ENCODE peak calls at places on chromosome X, in five cellular contexts. One of them, this sample, is unnamed.
A peak's percentile ranks its signal among the peaks of the same experiment; 100 is the strongest.

GRCh38 chrX:153974726-153975286 is 2.3 kb downstream of the TMEM187 start:
- DNase-seq in stimulated activated effector memory CD8-positive, alpha-beta T cell treated with anti-CD3 and anti-CD28 coated beads, Interleukin-12 subunit alpha, Interleukin-12 subunit beta, amount 100 ng/mL, for 72 hours: no peak
- DNase-seq in NCI-H82: no peak
- DNase-seq in hepatic stellate cell: no peak
- DNase-seq in A172: no peak
- DNase-seq in this sample: no peak

GRCh38 chrX:122868626-122869025 is 315.5 kb upstream of the GRIA3 start:
- DNase-seq in stimulated activated effector memory CD8-positive, alpha-beta T cell treated with anti-CD3 and anti-CD28 coated beads, Interleukin-12 subunit alpha, Interleukin-12 subunit beta, amount 100 ng/mL, for 72 hours: no peak
- DNase-seq in NCI-H82: no peak
- DNase-seq in hepatic stellate cell: no peak
- DNase-seq in A172: no peak
- DNase-seq in this sample: no peak

GRCh38 chrX:155966876-155967275 is 30.6 kb upstream of the IL9R start:
- DNase-seq in stimulated activated effector memory CD8-positive, alpha-beta T cell treated with anti-CD3 and anti-CD28 coated beads, Interleukin-12 subunit alpha, Interleukin-12 subunit beta, amount 100 ng/mL, for 72 hours: no peak
- DNase-seq in NCI-H82: peak; percentile 84
- DNase-seq in hepatic stellate cell: no peak
- DNase-seq in A172: peak; percentile 38
- DNase-seq in this sample: no peak

GRCh38 chrX:69028006-69028760 is 137.1 kb downstream of the PJA1 start:
- DNase-seq in stimulated activated effector memory CD8-positive, alpha-beta T cell treated with anti-CD3 and anti-CD28 coated beads, Interleukin-12 subunit alpha, Interleukin-12 subunit beta, amount 100 ng/mL, for 72 hours: no peak
- DNase-seq in NCI-H82: no peak
- DNase-seq in hepatic stellate cell: no peak
- DNase-seq in A172: no peak
- DNase-seq in this sample: peak; percentile 17

GRCh38 chrX:150482537-150483217 is 85.7 kb upstream of the MTM1 start:
- DNase-seq in stimulated activated effector memory CD8-positive, alpha-beta T cell treated with anti-CD3 and anti-CD28 coated beads, Interleukin-12 subunit alpha, Interleukin-12 subunit beta, amount 100 ng/mL, for 72 hours: no peak
- DNase-seq in NCI-H82: no peak
- DNase-seq in hepatic stellate cell: no peak
- DNase-seq in A172: peak; percentile 85
- DNase-seq in this sample: no peak

GRCh38 chrX:115311666-115312065 is 22.2 kb downstream of the LUZP4 start:
- DNase-seq in stimulated activated effector memory CD8-positive, alpha-beta T cell treated with anti-CD3 and anti-CD28 coated beads, Interleukin-12 subunit alpha, Interleukin-12 subunit beta, amount 100 ng/mL, for 72 hours: no peak
- DNase-seq in NCI-H82: no peak
- DNase-seq in hepatic stellate cell: no peak
- DNase-seq in A172: no peak
- DNase-seq in this sample: no peak

GRCh38 chrX:151981129-151981528 is 6.7 kb upstream of the GABRE start:
- DNase-seq in stimulated activated effector memory CD8-positive, alpha-beta T cell treated with anti-CD3 and anti-CD28 coated beads, Interleukin-12 subunit alpha, Interleukin-12 subunit beta, amount 100 ng/mL, for 72 hours: no peak
- DNase-seq in NCI-H82: peak; percentile 12
- DNase-seq in hepatic stellate cell: no peak
- DNase-seq in A172: no peak
- DNase-seq in this sample: no peak

GRCh38 chrX:107677501-107677901 is 49.2 kb downstream of the PRPS1 start:
- DNase-seq in stimulated activated effector memory CD8-positive, alpha-beta T cell treated with anti-CD3 and anti-CD28 coated beads, Interleukin-12 subunit alpha, Interleukin-12 subunit beta, amount 100 ng/mL, for 72 hours: no peak
- DNase-seq in NCI-H82: peak; percentile 52
- DNase-seq in hepatic stellate cell: no peak
- DNase-seq in A172: no peak
- DNase-seq in this sample: no peak

GRCh38 chrX:67780694-67781109 is 236.9 kb downstream of the AR start:
- DNase-seq in stimulated activated effector memory CD8-positive, alpha-beta T cell treated with anti-CD3 and anti-CD28 coated beads, Interleukin-12 subunit alpha, Interleukin-12 subunit beta, amount 100 ng/mL, for 72 hours: no peak
- DNase-seq in NCI-H82: peak; percentile 0
- DNase-seq in hepatic stellate cell: peak; percentile 42
- DNase-seq in A172: peak; percentile 83
- DNase-seq in this sample: no peak

GRCh38 chrX:133674726-133675470 is 259.6 kb upstream of the GPC4 start:
- DNase-seq in stimulated activated effector memory CD8-positive, alpha-beta T cell treated with anti-CD3 and anti-CD28 coated beads, Interleukin-12 subunit alpha, Interleukin-12 subunit beta, amount 100 ng/mL, for 72 hours: no peak
- DNase-seq in NCI-H82: no peak
- DNase-seq in hepatic stellate cell: no peak
- DNase-seq in A172: no peak
- DNase-seq in this sample: no peak

GRCh38 chrX:136577562-136577961 is 45.5 kb downstream of the VGLL1 start:
- DNase-seq in stimulated activated effector memory CD8-positive, alpha-beta T cell treated with anti-CD3 and anti-CD28 coated beads, Interleukin-12 subunit alpha, Interleukin-12 subunit beta, amount 100 ng/mL, for 72 hours: peak; percentile 23
- DNase-seq in NCI-H82: peak; percentile 85
- DNase-seq in hepatic stellate cell: peak; percentile 28
- DNase-seq in A172: peak; percentile 14
- DNase-seq in this sample: peak; percentile 75

GRCh38 chrX:47068214-47068613 is 10.0 kb upstream of the RGN start:
- DNase-seq in stimulated activated effector memory CD8-positive, alpha-beta T cell treated with anti-CD3 and anti-CD28 coated beads, Interleukin-12 subunit alpha, Interleukin-12 subunit beta, amount 100 ng/mL, for 72 hours: no peak
- DNase-seq in NCI-H82: no peak
- DNase-seq in hepatic stellate cell: no peak
- DNase-seq in A172: no peak
- DNase-seq in this sample: no peak

GRCh38 chrX:100649550-100650356 is 5.8 kb downstream of the SRPX2 start:
- DNase-seq in stimulated activated effector memory CD8-positive, alpha-beta T cell treated with anti-CD3 and anti-CD28 coated beads, Interleukin-12 subunit alpha, Interleukin-12 subunit beta, amount 100 ng/mL, for 72 hours: no peak
- DNase-seq in NCI-H82: peak; percentile 83
- DNase-seq in hepatic stellate cell: peak; percentile 37
- DNase-seq in A172: no peak
- DNase-seq in this sample: no peak